ENCODE peak calls at places on chromosome 19, in ten cellular contexts. M, A, R, Q, X, Z, O, C, I and H are unnamed samples.

GRCh38 chr19:16435238-16435911 is 36.4 kb downstream of the EPS15L1 start:
- DNase-seq in M (no peak), Z (no peak), C (no peak), R (no peak), A (no peak), Q (no peak), I (peak; percentile 97), O (no peak), X (peak; percentile 24), H (peak; percentile 89)

GRCh38 chr19:17289489-17289888 is 7.8 kb downstream of the ANKLE1 start:
- DNase-seq in M (no peak), I (peak; percentile 90), Z (no peak), X (no peak), O (no peak), R (no peak), C (no peak), A (no peak), Q (no peak), H (peak; percentile 61)

GRCh38 chr19:8357007-8357521 is 6.9 kb upstream of the ANGPTL4 start:
- DNase-seq in M (no peak), C (no peak), R (no peak), O (no peak), Q (no peak), A (no peak), I (peak; percentile 27), X (no peak), Z (no peak), H (no peak)

GRCh38 chr19:40610396-40611064 is 9.4 kb downstream of the LTBP4 start:
- DNase-seq in Q (peak; percentile 54), I (no peak), R (peak; percentile 50), X (no peak), Z (no peak), C (peak; percentile 77), M (no peak), A (peak; percentile 76), O (no peak), H (no peak)

GRCh38 chr19:49475191-49475932 is 1.3 kb downstream of the FLT3LG start:
- DNase-seq in Q (no peak), X (no peak), O (no peak), Z (no peak), C (no peak), R (no peak), M (no peak), A (no peak), I (no peak), H (no peak)

GRCh38 chr19:41479757-41480191 is 36.8 kb downstream of the ERICH4 start:
- DNase-seq in I (no peak), X (no peak), O (no peak), R (no peak), A (no peak), C (no peak), Z (no peak), M (no peak), Q (no peak), H (no peak)

GRCh38 chr19:56660381-56661105 is 11.0 kb downstream of the ZNF835 start:
- DNase-seq in X (peak; percentile 24), Q (no peak), M (no peak), Z (no peak), R (no peak), A (no peak), I (no peak), C (no peak), O (no peak), H (no peak)

GRCh38 chr19:53076984-53077383 is 26.2 kb downstream of the ZNF160 start:
- DNase-seq in X (peak; percentile 20), R (no peak), A (no peak), M (peak; percentile 23), O (no peak), I (peak; percentile 43), Z (no peak), C (no peak), Q (no peak), H (no peak)

GRCh38 chr19:41192574-41193419 is at the start of gene CYP2S1:
- DNase-seq in X (no peak), R (no peak), Q (no peak), C (no peak), M (no peak), A (no peak), I (no peak), Z (peak; percentile 71), O (no peak), H (no peak)

GRCh38 chr19:11203194-11204075 is 6.1 kb upstream of the KANK2 start:
- DNase-seq in A (peak; percentile 21), Z (peak; percentile 69), I (peak; percentile 77), O (peak; percentile 46), X (peak; percentile 70), R (no peak), Q (peak; percentile 21), M (peak; percentile 36), C (no peak), H (peak; percentile 67)

GRCh38 chr19:35712529-35712909 is 5.3 kb upstream of the KMT2B start:
- DNase-seq in A (no peak), C (no peak), X (no peak), O (no peak), I (no peak), Q (no peak), R (no peak), M (no peak), Z (no peak), H (no peak)

GRCh38 chr19:30564551-30565011 is 192.4 kb downstream of the ZNF536 start:
- DNase-seq in Q (no peak), O (no peak), R (no peak), C (no peak), X (no peak), A (no peak), M (peak; percentile 55), I (no peak), Z (no peak), H (no peak)

GRCh38 chr19:37654525-37654832 is 786 bp downstream of the ZFP30 start:
- DNase-seq in Q (no peak), I (peak; percentile 46), O (no peak), M (peak; percentile 46), A (no peak), Z (no peak), X (no peak), C (no peak), R (no peak), H (no peak)

GRCh38 chr19:989381-990081 is 5.4 kb downstream of the WDR18 start:
- DNase-seq in X (no peak), A (no peak), R (no peak), C (no peak), I (no peak), M (no peak), Z (no peak), Q (no peak), O (no peak), H (no peak)

GRCh38 chr19:46499692-46500091 is 4.0 kb upstream of the PNMA8B start:
- DNase-seq in X (no peak), A (no peak), C (no peak), I (no peak), R (no peak), Z (peak; percentile 31), Q (no peak), M (no peak), O (no peak), H (no peak)

GRCh38 chr19:54209748-54210494 is 9.3 kb downstream of the RPS9 start:
- DNase-seq in R (no peak), O (peak; percentile 83), Z (peak; percentile 98), X (peak; percentile 59), I (peak; percentile 97), C (peak; percentile 76), Q (no peak), M (peak; percentile 61), A (no peak), H (peak; percentile 90)

GRCh38 chr19:12648088-12648487 is 18.5 kb downstream of the MAN2B1 start:
- DNase-seq in M (no peak), R (no peak), O (no peak), C (no peak), X (no peak), Q (no peak), I (no peak), A (no peak), Z (no peak), H (no peak)

GRCh38 chr19:18170714-18171255 is 2.8 kb upstream of the IFI30 start:
- DNase-seq in C (no peak), I (no peak), O (no peak), Z (no peak), M (no peak), X (no peak), Q (no peak), A (no peak), R (no peak), H (no peak)

GRCh38 chr19:3276341-3276799 is 51.9 kb downstream of the CELF5 start:
- DNase-seq in M (no peak), I (no peak), R (no peak), Z (peak; percentile 54), C (no peak), A (peak; percentile 50), X (no peak), O (no peak), Q (peak; percentile 34), H (no peak)

GRCh38 chr19:57720878-57721277 is 6.5 kb downstream of the ZNF671 start:
- DNase-seq in O (no peak), C (no peak), R (no peak), X (no peak), Z (no peak), M (no peak), I (no peak), A (no peak), Q (no peak), H (no peak)

GRCh38 chr19:17952041-17952976 is 14.6 kb upstream of the KCNN1 start:
- DNase-seq in R (no peak), X (no peak), M (no peak), O (no peak), Q (no peak), I (no peak), C (no peak), A (no peak), Z (no peak), H (no peak)

GRCh38 chr19:17553256-17553655 is 2.2 kb upstream of the COLGALT1 start:
- DNase-seq in A (no peak), O (peak; percentile 42), I (peak; percentile 92), X (peak; percentile 13), M (no peak), C (no peak), R (no peak), Z (no peak), Q (no peak), H (peak; percentile 84)

GRCh38 chr19:1944916-1945561 is 4.1 kb downstream of the CSNK1G2 start:
- DNase-seq in I (no peak), A (no peak), Q (no peak), M (no peak), X (no peak), R (no peak), O (no peak), C (no peak), Z (no peak), H (no peak)

GRCh38 chr19:56637976-56638555 is 4.9 kb upstream of the SMIM17 start:
- DNase-seq in Z (no peak), X (peak; percentile 16), M (peak; percentile 7), A (no peak), R (no peak), I (peak; percentile 81), C (peak; percentile 76), Q (no peak), O (peak; percentile 30), H (peak; percentile 1)

GRCh38 chr19:34431681-34432402 is 3.7 kb downstream of the UBA2 start:
- DNase-seq in X (no peak), O (no peak), R (no peak), M (no peak), C (no peak), I (no peak), Z (no peak), Q (no peak), A (no peak), H (no peak)

GRCh38 chr19:40663712-40664692 is 26.4 kb downstream of the NUMBL start:
- DNase-seq in O (no peak), C (no peak), M (no peak), Z (no peak), I (peak; percentile 61), Q (no peak), R (no peak), A (no peak), X (no peak), H (no peak)

GRCh38 chr19:35063940-35064818 is 22.7 kb downstream of the HPN start:
- DNase-seq in C (no peak), Q (no peak), M (no peak), X (no peak), O (no peak), Z (peak; percentile 36), A (no peak), I (peak; percentile 75), R (no peak), H (peak; percentile 43)